ENCODE peak calls at places on chromosomes 12 and 14, in six cellular contexts. P, F, Z, I, R and V are unnamed samples.

GRCh38 chr12:75722714-75723200 is 211.3 kb upstream of the KRR1 start:
- DNase-seq in P (no peak), F (peak), Z (peak), I (no peak), R (peak), V (no peak)

GRCh38 chr12:61524851-61525250 is 735.4 kb upstream of the USP15 start:
- DNase-seq in P (no peak), F (no peak), Z (no peak), I (no peak), R (no peak), V (no peak)

GRCh38 chr12:81128930-81129554 is 51.2 kb downstream of the ACSS3 start:
- DNase-seq in P (no peak), F (peak), Z (peak), I (no peak), R (peak), V (no peak)

GRCh38 chr12:34390171-34390841 is 368.0 kb downstream of the ALG10 start:
- DNase-seq in P (no peak), F (no peak), Z (no peak), I (peak), R (no peak), V (no peak)

GRCh38 chr14:42911642-42912041 is 1305.0 kb downstream of the LRFN5 start:
- DNase-seq in P (no peak), F (peak), Z (no peak), I (no peak), R (no peak), V (no peak)

GRCh38 chr14:99752486-99753121 is 40.6 kb upstream of the EML1 start:
- DNase-seq in P (no peak), F (peak), Z (peak), I (peak), R (no peak), V (no peak)

GRCh38 chr12:111532741-111533140 is 66.4 kb downstream of the ATXN2 start:
- DNase-seq in P (no peak), F (no peak), Z (no peak), I (no peak), R (no peak), V (no peak)

GRCh38 chr12:8852119-8852518 is 29.7 kb downstream of the A2ML1 start:
- DNase-seq in P (no peak), F (no peak), Z (no peak), I (no peak), R (no peak), V (no peak)

GRCh38 chr14:88195676-88196075 is 127.4 kb downstream of the KCNK10 start:
- DNase-seq in P (no peak), F (no peak), Z (no peak), I (no peak), R (no peak), V (no peak)

GRCh38 chr12:19440916-19441315 is 1.6 kb downstream of the AEBP2 start:
- DNase-seq in P (no peak), F (peak), Z (no peak), I (no peak), R (no peak), V (no peak)

GRCh38 chr14:53967606-53968005 is 11.0 kb upstream of the BMP4 start:
- DNase-seq in P (no peak), F (no peak), Z (no peak), I (no peak), R (no peak), V (no peak)

GRCh38 chr14:102469261-102469660 is 40.3 kb downstream of the ANKRD9 start:
- DNase-seq in P (no peak), F (no peak), Z (no peak), I (no peak), R (no peak), V (no peak)

GRCh38 chr14:63155511-63156189 is 48.6 kb upstream of the RHOJ start:
- DNase-seq in P (no peak), F (peak), Z (no peak), I (no peak), R (no peak), V (no peak)

GRCh38 chr12:6538420-6539275 is 4.3 kb downstream of the GAPDH start:
- DNase-seq in P (no peak), F (no peak), Z (peak), I (no peak), R (no peak), V (no peak)

GRCh38 chr14:39563361-39563760 is 131.1 kb upstream of the FBXO33 start:
- DNase-seq in P (no peak), F (no peak), Z (no peak), I (no peak), R (no peak), V (no peak)

GRCh38 chr14:89661392-89661791 is 244.4 kb upstream of the FOXN3 start:
- DNase-seq in P (no peak), F (no peak), Z (no peak), I (no peak), R (no peak), V (no peak)

GRCh38 chr12:50221228-50222008 is 54.2 kb upstream of the CERS5 start:
- DNase-seq in P (no peak), F (peak), Z (peak), I (no peak), R (no peak), V (no peak)

GRCh38 chr14:37641117-37641516 is 45.7 kb downstream of the TTC6 start:
- DNase-seq in P (no peak), F (no peak), Z (no peak), I (no peak), R (no peak), V (no peak)

GRCh38 chr14:93115920-93116675 is at the start of gene ITPK1:
- DNase-seq in P (no peak), F (peak), Z (no peak), I (peak), R (peak), V (no peak)

GRCh38 chr12:96233941-96234461 is 39.8 kb downstream of the ELK3 start:
- DNase-seq in P (peak), F (peak), Z (peak), I (peak), R (peak), V (no peak)

GRCh38 chr12:63302941-63303536 is 152.0 kb upstream of the AVPR1A start:
- DNase-seq in P (no peak), F (no peak), Z (no peak), I (no peak), R (no peak), V (no peak)

GRCh38 chr12:7068240-7068993 is 7.9 kb downstream of the C1S start:
- DNase-seq in P (no peak), F (no peak), Z (no peak), I (no peak), R (no peak), V (no peak)

GRCh38 chr12:40063424-40063823 is 42.5 kb downstream of the SLC2A13 start:
- DNase-seq in P (no peak), F (peak), Z (no peak), I (no peak), R (no peak), V (no peak)

GRCh38 chr12:31204995-31205582 is 120.9 kb downstream of the SINHCAF start:
- DNase-seq in P (no peak), F (peak), Z (no peak), I (no peak), R (no peak), V (no peak)

GRCh38 chr12:122788387-122788786 is 14.0 kb downstream of the CCDC62 start:
- DNase-seq in P (no peak), F (peak), Z (peak), I (no peak), R (no peak), V (no peak)

GRCh38 chr12:96036765-96037455 is 1.5 kb upstream of the LTA4H start:
- DNase-seq in P (no peak), F (peak), Z (peak), I (no peak), R (no peak), V (no peak)

GRCh38 chr12:5200276-5201087 is 156.8 kb downstream of the KCNA5 start:
- DNase-seq in P (no peak), F (no peak), Z (peak), I (peak), R (no peak), V (no peak)

GRCh38 chr12:93762059-93762719 is 85.0 kb downstream of the CRADD start:
- DNase-seq in P (no peak), F (no peak), Z (no peak), I (no peak), R (no peak), V (no peak)

GRCh38 chr12:93762912-93763311 is 85.7 kb downstream of the CRADD start:
- DNase-seq in P (no peak), F (no peak), Z (no peak), I (no peak), R (no peak), V (no peak)

GRCh38 chr12:93766802-93767523 is 89.8 kb downstream of the CRADD start:
- DNase-seq in P (no peak), F (peak), Z (peak), I (no peak), R (peak), V (no peak)

GRCh38 chr12:93766371-93766770 is 89.2 kb downstream of the CRADD start:
- DNase-seq in P (no peak), F (no peak), Z (no peak), I (no peak), R (no peak), V (no peak)

DNA sequence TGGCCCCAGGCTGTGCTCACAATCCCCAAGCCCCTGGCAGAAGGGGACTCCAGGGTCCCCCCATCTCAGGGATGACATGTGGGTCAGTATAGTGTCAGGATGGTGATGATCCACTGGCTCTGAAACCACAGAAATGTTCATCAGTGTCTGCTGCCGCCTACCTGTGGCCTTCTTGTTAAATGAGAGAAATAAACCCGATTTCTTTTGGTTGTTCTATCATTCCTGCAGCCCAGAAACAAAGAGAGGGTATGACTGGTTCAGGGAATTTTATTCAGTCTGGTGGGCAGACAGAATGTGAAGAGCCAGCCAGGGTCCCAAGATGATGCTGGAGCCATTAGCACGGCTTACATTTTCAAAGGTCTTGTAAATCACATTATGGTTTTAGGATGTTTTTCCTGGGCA is 86.6 kb downstream of the CRADD start:
- DNase-seq in P (no peak), F (no peak), Z (no peak), I (no peak), R (no peak), V (no peak)
- TF ChIP-seq CTCF in P (no peak), F (peak), Z (peak), I (no peak), R (no peak), V (no peak)

DNA sequence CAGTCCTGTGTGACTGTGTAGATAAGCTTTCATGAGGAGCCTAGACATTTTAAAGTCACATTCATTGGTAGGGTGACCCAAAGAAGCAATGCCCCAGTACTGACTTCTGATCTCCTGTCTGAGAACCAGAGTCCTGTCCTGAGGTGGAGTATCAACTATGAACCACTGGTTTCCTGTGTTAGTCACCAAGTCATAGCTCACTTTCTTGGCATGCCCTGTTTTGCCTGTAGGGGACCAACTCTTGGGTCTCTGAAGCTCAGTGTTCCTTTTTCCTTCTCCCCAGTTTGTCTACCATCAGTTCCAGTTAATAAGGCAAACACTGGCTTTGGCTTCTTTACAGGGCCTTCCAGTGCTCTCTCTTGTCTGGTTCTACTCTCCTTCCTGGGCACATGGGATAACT is 97.4 kb downstream of the C12orf75 start:
- DNase-seq in P (no peak), F (peak), Z (no peak), I (no peak), R (no peak), V (no peak)
- TF ChIP-seq CTCF in P (peak), F (peak), Z (peak), I (no peak), R (no peak), V (peak)

DNA sequence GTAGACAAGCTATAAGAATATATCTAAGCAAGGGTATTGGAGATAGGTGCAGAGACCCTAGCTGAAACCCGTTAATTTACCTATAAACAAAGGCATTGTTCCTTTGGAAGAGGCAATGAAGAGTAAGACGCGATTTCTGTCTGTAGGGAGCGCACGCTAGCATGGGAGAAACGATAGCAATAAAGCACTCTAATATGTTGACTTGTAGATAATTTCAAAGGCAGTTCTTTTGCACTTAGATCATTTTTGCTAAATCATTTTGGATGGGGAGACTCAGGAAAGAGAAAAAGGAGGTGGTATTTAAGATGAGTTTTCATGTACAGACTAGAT is 648 bp downstream of the CCDC77 start:
- DNase-seq in P (no peak), F (peak), Z (peak), I (no peak), R (no peak), V (no peak)
- TF ChIP-seq CTCF in P (no peak), F (peak), Z (no peak), I (no peak), R (no peak), V (no peak)

GRCh38 chr12:71848212-71848611 is 8.7 kb downstream of the TBC1D15 start:
- DNase-seq in P (no peak), F (no peak), Z (no peak), I (no peak), R (no peak), V (no peak)

GRCh38 chr12:71849109-71849851 is 9.7 kb downstream of the TBC1D15 start:
- DNase-seq in P (no peak), F (no peak), Z (no peak), I (no peak), R (no peak), V (no peak)

DNA sequence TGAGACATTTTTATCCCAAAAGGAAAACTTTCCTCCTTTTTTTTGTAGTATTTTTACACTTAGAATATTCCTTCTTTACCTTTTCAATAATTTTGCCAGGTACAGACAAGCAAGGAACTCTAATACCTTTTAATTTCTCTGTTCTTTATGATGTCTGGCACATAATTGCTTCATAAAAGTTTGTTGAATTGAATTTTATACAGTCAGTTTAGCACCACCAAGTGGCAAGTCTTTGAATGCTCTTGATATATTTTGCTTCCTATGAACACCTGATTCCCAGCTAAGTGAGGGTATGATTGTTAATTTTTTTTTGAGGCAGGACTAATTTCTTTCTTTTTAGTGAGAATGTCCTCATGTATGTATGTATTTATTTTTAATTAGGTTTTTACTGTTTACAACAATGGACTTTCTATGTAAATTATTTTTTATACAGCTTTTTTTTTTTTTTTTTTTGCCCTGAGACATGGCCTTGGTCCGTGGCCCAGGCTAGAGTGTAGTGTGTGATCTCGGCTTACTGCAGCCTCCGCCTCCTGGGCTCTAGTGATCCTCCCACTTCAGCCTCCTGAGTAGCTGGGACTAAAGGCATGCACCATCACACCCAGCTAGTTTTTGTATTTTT is 6.9 kb downstream of the TBC1D15 start:
- DNase-seq in P (no peak), F (peak), Z (peak), I (no peak), R (no peak), V (no peak)
- TF ChIP-seq CTCF in P (peak), F (peak), Z (peak), I (peak), R (no peak), V (peak)

GRCh38 chr12:91326043-91327027 is 143.7 kb upstream of the DCN start:
- DNase-seq in P (no peak), F (peak), Z (peak), I (no peak), R (peak), V (no peak)
- TF ChIP-seq CTCF in P (peak), F (peak), Z (peak), I (peak), R (peak), V (peak)